ENCODE peak calls at places on chromosome 6, in eight cellular contexts. One of them, this sample, is unnamed.

GRCh38 chr6:119890470-119890869 is 540.9 kb upstream of the MAN1A1 start:
- DNase-seq in effector memory CD4-positive, alpha-beta T cell: no peak
- DNase-seq in spleen: no peak
- DNase-seq in dorsolateral prefrontal cortex: no peak
- DNase-seq in pancreas: no peak
- DNase-seq in endodermal cell: no peak
- DNase-seq in CD4-positive, alpha-beta memory T cell: no peak
- DNase-seq in RWPE1: no peak
- DNase-seq in this sample: no peak

GRCh38 chr6:13354331-13355042 is 26.1 kb upstream of the TBC1D7 start:
- DNase-seq in spleen: no peak
- DNase-seq in CD4-positive, alpha-beta memory T cell: no peak
- DNase-seq in RWPE1: no peak
- DNase-seq in dorsolateral prefrontal cortex: no peak
- DNase-seq in pancreas: no peak
- DNase-seq in endodermal cell: no peak
- DNase-seq in effector memory CD4-positive, alpha-beta T cell: no peak
- DNase-seq in this sample: no peak

GRCh38 chr6:33914519-33915120 is 110.8 kb upstream of the MLN start:
- DNase-seq in endodermal cell: no peak
- DNase-seq in dorsolateral prefrontal cortex: peak
- DNase-seq in effector memory CD4-positive, alpha-beta T cell: peak
- DNase-seq in spleen: peak
- DNase-seq in RWPE1: no peak
- DNase-seq in CD4-positive, alpha-beta memory T cell: peak
- DNase-seq in pancreas: no peak
- DNase-seq in this sample: no peak

GRCh38 chr6:163354779-163355431 is 59.6 kb upstream of the QKI start:
- DNase-seq in effector memory CD4-positive, alpha-beta T cell: no peak
- DNase-seq in spleen: no peak
- DNase-seq in endodermal cell: no peak
- DNase-seq in dorsolateral prefrontal cortex: no peak
- DNase-seq in CD4-positive, alpha-beta memory T cell: no peak
- DNase-seq in pancreas: no peak
- DNase-seq in RWPE1: no peak
- DNase-seq in this sample: no peak

GRCh38 chr6:35596448-35597442 is 84.0 kb upstream of the TULP1 start:
- DNase-seq in endodermal cell: no peak
- DNase-seq in pancreas: no peak
- DNase-seq in spleen: no peak
- DNase-seq in dorsolateral prefrontal cortex: no peak
- DNase-seq in RWPE1: peak
- DNase-seq in CD4-positive, alpha-beta memory T cell: no peak
- DNase-seq in effector memory CD4-positive, alpha-beta T cell: no peak
- DNase-seq in this sample: no peak

GRCh38 chr6:13026557-13026956 is 301.8 kb downstream of the TBC1D7 start:
- DNase-seq in effector memory CD4-positive, alpha-beta T cell: no peak
- DNase-seq in spleen: no peak
- DNase-seq in pancreas: no peak
- DNase-seq in endodermal cell: no peak
- DNase-seq in dorsolateral prefrontal cortex: no peak
- DNase-seq in CD4-positive, alpha-beta memory T cell: no peak
- DNase-seq in RWPE1: no peak
- DNase-seq in this sample: no peak

GRCh38 chr6:31829633-31830492 is 2.3 kb downstream of the HSPA1B start:
- DNase-seq in effector memory CD4-positive, alpha-beta T cell: no peak
- DNase-seq in RWPE1: no peak
- DNase-seq in dorsolateral prefrontal cortex: no peak
- DNase-seq in spleen: peak
- DNase-seq in pancreas: peak
- DNase-seq in CD4-positive, alpha-beta memory T cell: peak
- DNase-seq in endodermal cell: no peak
- DNase-seq in this sample: no peak

GRCh38 chr6:142294681-142295080 is 7.1 kb upstream of the ADGRG6 start:
- DNase-seq in pancreas: no peak
- DNase-seq in effector memory CD4-positive, alpha-beta T cell: no peak
- DNase-seq in CD4-positive, alpha-beta memory T cell: no peak
- DNase-seq in spleen: no peak
- DNase-seq in dorsolateral prefrontal cortex: no peak
- DNase-seq in RWPE1: no peak
- DNase-seq in endodermal cell: no peak
- DNase-seq in this sample: no peak

GRCh38 chr6:2799936-2800527 is 34.8 kb downstream of the WRNIP1 start:
- DNase-seq in endodermal cell: no peak
- DNase-seq in dorsolateral prefrontal cortex: no peak
- DNase-seq in pancreas: no peak
- DNase-seq in spleen: no peak
- DNase-seq in effector memory CD4-positive, alpha-beta T cell: no peak
- DNase-seq in RWPE1: no peak
- DNase-seq in CD4-positive, alpha-beta memory T cell: no peak
- DNase-seq in this sample: no peak

GRCh38 chr6:76631641-76632040 is 559.2 kb upstream of the IMPG1 start:
- DNase-seq in endodermal cell: no peak
- DNase-seq in pancreas: no peak
- DNase-seq in dorsolateral prefrontal cortex: no peak
- DNase-seq in CD4-positive, alpha-beta memory T cell: no peak
- DNase-seq in spleen: no peak
- DNase-seq in effector memory CD4-positive, alpha-beta T cell: no peak
- DNase-seq in RWPE1: no peak
- DNase-seq in this sample: no peak

GRCh38 chr6:36607782-36608386 is 13.7 kb downstream of the SRSF3 start:
- DNase-seq in RWPE1: peak
- DNase-seq in pancreas: peak
- DNase-seq in effector memory CD4-positive, alpha-beta T cell: no peak
- DNase-seq in endodermal cell: no peak
- DNase-seq in CD4-positive, alpha-beta memory T cell: no peak
- DNase-seq in dorsolateral prefrontal cortex: no peak
- DNase-seq in spleen: peak
- DNase-seq in this sample: no peak

GRCh38 chr6:39330476-39330875 is 8.0 kb upstream of the KCNK16 start:
- DNase-seq in spleen: no peak
- DNase-seq in endodermal cell: no peak
- DNase-seq in RWPE1: no peak
- DNase-seq in pancreas: no peak
- DNase-seq in CD4-positive, alpha-beta memory T cell: no peak
- DNase-seq in effector memory CD4-positive, alpha-beta T cell: no peak
- DNase-seq in dorsolateral prefrontal cortex: peak
- DNase-seq in this sample: no peak

GRCh38 chr6:122853259-122853995 is 64.4 kb downstream of the SMPDL3A start:
- DNase-seq in pancreas: no peak
- DNase-seq in RWPE1: no peak
- DNase-seq in dorsolateral prefrontal cortex: no peak
- DNase-seq in effector memory CD4-positive, alpha-beta T cell: no peak
- DNase-seq in endodermal cell: no peak
- DNase-seq in CD4-positive, alpha-beta memory T cell: no peak
- DNase-seq in spleen: no peak
- DNase-seq in this sample: no peak

GRCh38 chr6:42693725-42694323 is 28.6 kb downstream of the PRPH2 start:
- DNase-seq in spleen: no peak
- DNase-seq in endodermal cell: no peak
- DNase-seq in dorsolateral prefrontal cortex: no peak
- DNase-seq in RWPE1: no peak
- DNase-seq in CD4-positive, alpha-beta memory T cell: peak
- DNase-seq in pancreas: no peak
- DNase-seq in effector memory CD4-positive, alpha-beta T cell: no peak
- DNase-seq in this sample: peak

GRCh38 chr6:156794963-156795362 is 17.8 kb downstream of the ARID1B start:
- DNase-seq in dorsolateral prefrontal cortex: no peak
- DNase-seq in endodermal cell: peak
- DNase-seq in CD4-positive, alpha-beta memory T cell: peak
- DNase-seq in spleen: no peak
- DNase-seq in pancreas: no peak
- DNase-seq in effector memory CD4-positive, alpha-beta T cell: peak
- DNase-seq in RWPE1: no peak
- DNase-seq in this sample: no peak

GRCh38 chr6:2441881-2442475 is 196.6 kb upstream of the GMDS start:
- DNase-seq in CD4-positive, alpha-beta memory T cell: no peak
- DNase-seq in endodermal cell: no peak
- DNase-seq in spleen: no peak
- DNase-seq in pancreas: no peak
- DNase-seq in RWPE1: no peak
- DNase-seq in effector memory CD4-positive, alpha-beta T cell: no peak
- DNase-seq in dorsolateral prefrontal cortex: no peak
- DNase-seq in this sample: no peak

DNA sequence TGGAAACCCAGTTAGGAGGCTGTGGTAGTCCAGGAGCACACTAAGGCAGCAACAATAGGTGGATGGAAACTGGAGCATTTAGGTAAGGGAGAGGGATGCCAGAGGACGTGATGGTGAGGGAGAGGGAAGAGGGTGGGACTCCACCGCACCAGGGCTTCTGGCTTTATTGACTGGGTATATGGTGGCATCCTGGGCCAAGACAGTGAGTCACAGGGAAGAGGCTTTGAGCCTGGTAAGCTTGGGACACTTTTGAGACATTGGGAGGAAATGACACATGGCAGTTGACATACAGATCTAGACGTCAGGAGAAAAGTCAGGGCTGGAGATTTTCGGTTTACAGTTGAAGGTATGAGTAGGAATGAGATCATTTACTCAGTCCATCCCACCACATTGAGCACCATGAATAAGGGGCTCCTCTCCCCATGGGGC is 14.9 kb downstream of the NT5E start:
- DNase-seq in dorsolateral prefrontal cortex: no peak
- DNase-seq in CD4-positive, alpha-beta memory T cell: no peak
- DNase-seq in effector memory CD4-positive, alpha-beta T cell: no peak
- DNase-seq in pancreas: no peak
- DNase-seq in RWPE1: peak
- DNase-seq in spleen: no peak
- DNase-seq in endodermal cell: peak
- DNase-seq in this sample: no peak
- H3K27ac ChIP-seq in dorsolateral prefrontal cortex: peak
- H3K27ac ChIP-seq in CD4-positive, alpha-beta memory T cell: no peak
- H3K27ac ChIP-seq in effector memory CD4-positive, alpha-beta T cell: no peak
- H3K27ac ChIP-seq in pancreas: no peak
- H3K27ac ChIP-seq in RWPE1: peak
- H3K27ac ChIP-seq in spleen: peak
- H3K27ac ChIP-seq in endodermal cell: no peak
- H3K27ac ChIP-seq in this sample: no peak

DNA sequence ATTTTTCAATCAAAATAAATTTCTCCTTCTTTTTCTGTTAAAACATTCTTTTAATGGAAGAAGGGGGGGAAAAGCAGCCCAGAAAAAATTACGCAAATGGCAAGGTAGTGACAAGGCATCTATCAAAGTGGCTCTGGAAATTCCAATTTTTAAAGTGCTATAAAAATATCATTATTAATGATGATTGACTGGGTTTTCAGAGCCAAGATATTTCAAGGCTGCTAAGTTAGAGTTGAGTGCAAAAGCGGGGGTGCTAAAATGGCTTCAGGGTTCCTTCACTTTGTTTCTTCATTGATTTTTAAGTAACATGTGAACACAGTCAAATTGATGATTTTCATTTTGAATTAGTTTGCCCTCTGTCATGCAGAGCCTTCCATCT is 171.7 kb upstream of the CITED2 start:
- DNase-seq in CD4-positive, alpha-beta memory T cell: no peak
- DNase-seq in spleen: no peak
- DNase-seq in RWPE1: no peak
- DNase-seq in pancreas: no peak
- DNase-seq in effector memory CD4-positive, alpha-beta T cell: no peak
- DNase-seq in dorsolateral prefrontal cortex: no peak
- DNase-seq in endodermal cell: no peak
- DNase-seq in this sample: no peak
- H3K27ac ChIP-seq in CD4-positive, alpha-beta memory T cell: no peak
- H3K27ac ChIP-seq in spleen: peak
- H3K27ac ChIP-seq in RWPE1: no peak
- H3K27ac ChIP-seq in pancreas: no peak
- H3K27ac ChIP-seq in effector memory CD4-positive, alpha-beta T cell: no peak
- H3K27ac ChIP-seq in dorsolateral prefrontal cortex: no peak
- H3K27ac ChIP-seq in endodermal cell: peak
- H3K27ac ChIP-seq in this sample: no peak

GRCh38 chr6:154412106-154412820 is 55.7 kb upstream of the IPCEF1 start:
- DNase-seq in dorsolateral prefrontal cortex: no peak
- DNase-seq in endodermal cell: no peak
- DNase-seq in CD4-positive, alpha-beta memory T cell: no peak
- DNase-seq in effector memory CD4-positive, alpha-beta T cell: no peak
- DNase-seq in pancreas: no peak
- DNase-seq in RWPE1: no peak
- DNase-seq in spleen: no peak
- DNase-seq in this sample: no peak

GRCh38 chr6:154408906-154409500 is 52.4 kb upstream of the IPCEF1 start:
- DNase-seq in dorsolateral prefrontal cortex: no peak
- DNase-seq in spleen: no peak
- DNase-seq in CD4-positive, alpha-beta memory T cell: no peak
- DNase-seq in effector memory CD4-positive, alpha-beta T cell: no peak
- DNase-seq in RWPE1: peak
- DNase-seq in pancreas: no peak
- DNase-seq in endodermal cell: no peak
- DNase-seq in this sample: no peak

GRCh38 chr6:154410619-154411044 is 54.0 kb upstream of the IPCEF1 start:
- DNase-seq in spleen: no peak
- DNase-seq in CD4-positive, alpha-beta memory T cell: no peak
- DNase-seq in effector memory CD4-positive, alpha-beta T cell: no peak
- DNase-seq in RWPE1: peak
- DNase-seq in pancreas: no peak
- DNase-seq in dorsolateral prefrontal cortex: no peak
- DNase-seq in endodermal cell: no peak
- DNase-seq in this sample: peak

GRCh38 chr6:154410215-154410614 is 53.6 kb upstream of the IPCEF1 start:
- DNase-seq in pancreas: no peak
- DNase-seq in RWPE1: no peak
- DNase-seq in dorsolateral prefrontal cortex: no peak
- DNase-seq in effector memory CD4-positive, alpha-beta T cell: no peak
- DNase-seq in spleen: no peak
- DNase-seq in endodermal cell: no peak
- DNase-seq in CD4-positive, alpha-beta memory T cell: no peak
- DNase-seq in this sample: no peak

GRCh38 chr6:154411076-154411475 is 54.5 kb upstream of the IPCEF1 start:
- DNase-seq in pancreas: no peak
- DNase-seq in CD4-positive, alpha-beta memory T cell: no peak
- DNase-seq in effector memory CD4-positive, alpha-beta T cell: no peak
- DNase-seq in spleen: no peak
- DNase-seq in dorsolateral prefrontal cortex: no peak
- DNase-seq in RWPE1: no peak
- DNase-seq in endodermal cell: no peak
- DNase-seq in this sample: no peak
- H3K27ac ChIP-seq in pancreas: peak
- H3K27ac ChIP-seq in CD4-positive, alpha-beta memory T cell: no peak
- H3K27ac ChIP-seq in effector memory CD4-positive, alpha-beta T cell: no peak
- H3K27ac ChIP-seq in spleen: peak
- H3K27ac ChIP-seq in dorsolateral prefrontal cortex: peak
- H3K27ac ChIP-seq in RWPE1: peak
- H3K27ac ChIP-seq in endodermal cell: no peak
- H3K27ac ChIP-seq in this sample: peak

DNA sequence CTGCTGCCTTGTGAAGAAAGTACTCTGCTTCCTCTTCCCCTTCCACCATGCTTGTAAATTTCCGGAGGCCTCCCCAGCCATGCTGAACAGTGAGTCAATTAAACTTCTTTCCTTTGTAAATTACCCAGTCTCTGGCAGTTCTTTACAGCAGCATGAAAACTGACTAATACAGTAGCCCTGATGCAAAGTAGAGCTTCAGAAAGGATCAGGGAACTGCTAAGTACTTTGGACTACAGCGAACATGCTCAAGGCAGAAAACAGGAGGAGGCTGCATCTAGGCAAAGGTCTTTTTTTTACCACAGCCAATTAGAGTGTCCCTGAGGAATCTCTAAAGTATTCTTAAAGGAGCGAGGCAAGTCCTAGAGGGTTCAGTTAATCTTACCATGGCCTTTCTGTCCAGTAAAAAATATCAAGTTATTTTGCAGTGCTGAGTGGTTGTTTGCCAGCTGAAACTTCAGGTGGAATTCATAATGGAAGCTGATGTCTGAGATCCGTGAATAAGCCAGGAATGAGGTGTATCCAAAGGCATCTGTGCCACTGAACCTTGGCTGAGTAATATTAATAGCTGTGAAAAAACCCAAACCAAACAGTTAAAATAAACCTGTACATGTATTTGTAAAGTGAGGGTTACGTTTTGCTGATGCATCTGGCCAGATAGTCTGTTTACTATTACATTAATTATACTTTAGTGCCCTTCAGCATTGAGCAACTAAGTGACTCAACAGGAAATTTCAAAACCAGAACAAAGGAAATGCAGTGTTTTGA is 170.4 kb downstream of the PHF3 start:
- DNase-seq in endodermal cell: no peak
- DNase-seq in dorsolateral prefrontal cortex: no peak
- DNase-seq in RWPE1: peak
- DNase-seq in effector memory CD4-positive, alpha-beta T cell: no peak
- DNase-seq in pancreas: no peak
- DNase-seq in CD4-positive, alpha-beta memory T cell: no peak
- DNase-seq in spleen: no peak
- DNase-seq in this sample: no peak
- H3K27ac ChIP-seq in endodermal cell: no peak
- H3K27ac ChIP-seq in dorsolateral prefrontal cortex: no peak
- H3K27ac ChIP-seq in RWPE1: peak
- H3K27ac ChIP-seq in effector memory CD4-positive, alpha-beta T cell: no peak
- H3K27ac ChIP-seq in pancreas: peak
- H3K27ac ChIP-seq in CD4-positive, alpha-beta memory T cell: no peak
- H3K27ac ChIP-seq in spleen: peak
- H3K27ac ChIP-seq in this sample: no peak

This sample was measured in right atrium auricular region.